ENCODE peak calls at places on chromosomes 4 and X, in eight cellular contexts. One of them, this sample, is unnamed.

GRCh38 chr4:105387466-105387865 is 86.4 kb downstream of the PPA2 start:
- DNase-seq in activated naive CD8-positive, alpha-beta T cell treated with anti-CD3 and anti-CD28 coated beads, Interleukin-2, amount 50 U/mL, for 24 hours: no peak
- DNase-seq in ecto neural progenitor cell: no peak
- DNase-seq in AG04449: no peak
- DNase-seq in lower lobe of right lung: no peak
- DNase-seq in thyroid gland: no peak
- DNase-seq in activated T-cell treated with anti-CD3 and anti-CD28 coated beads for 48 hours: no peak
- DNase-seq in AG08396: no peak
- DNase-seq in this sample: no peak

GRCh38 chr4:151021637-151022334 is 6.7 kb upstream of the LRBA start:
- DNase-seq in activated naive CD8-positive, alpha-beta T cell treated with anti-CD3 and anti-CD28 coated beads, Interleukin-2, amount 50 U/mL, for 24 hours: no peak
- DNase-seq in ecto neural progenitor cell: peak
- DNase-seq in AG04449: no peak
- DNase-seq in lower lobe of right lung: no peak
- DNase-seq in thyroid gland: no peak
- DNase-seq in activated T-cell treated with anti-CD3 and anti-CD28 coated beads for 48 hours: no peak
- DNase-seq in AG08396: no peak
- DNase-seq in this sample: no peak

GRCh38 chr4:177405508-177405907 is 36.7 kb downstream of the AGA start:
- DNase-seq in activated naive CD8-positive, alpha-beta T cell treated with anti-CD3 and anti-CD28 coated beads, Interleukin-2, amount 50 U/mL, for 24 hours: no peak
- DNase-seq in ecto neural progenitor cell: no peak
- DNase-seq in AG04449: no peak
- DNase-seq in lower lobe of right lung: no peak
- DNase-seq in thyroid gland: no peak
- DNase-seq in activated T-cell treated with anti-CD3 and anti-CD28 coated beads for 48 hours: no peak
- DNase-seq in AG08396: no peak
- DNase-seq in this sample: no peak

GRCh38 chrX:48940404-48940955 is 16.9 kb downstream of the OTUD5 start:
- DNase-seq in activated naive CD8-positive, alpha-beta T cell treated with anti-CD3 and anti-CD28 coated beads, Interleukin-2, amount 50 U/mL, for 24 hours: no peak
- DNase-seq in ecto neural progenitor cell: no peak
- DNase-seq in AG04449: no peak
- DNase-seq in lower lobe of right lung: no peak
- DNase-seq in thyroid gland: no peak
- DNase-seq in activated T-cell treated with anti-CD3 and anti-CD28 coated beads for 48 hours: no peak
- DNase-seq in AG08396: no peak
- DNase-seq in this sample: no peak

GRCh38 chrX:21723097-21723496 is 34.8 kb downstream of the SMPX start:
- DNase-seq in activated naive CD8-positive, alpha-beta T cell treated with anti-CD3 and anti-CD28 coated beads, Interleukin-2, amount 50 U/mL, for 24 hours: peak
- DNase-seq in ecto neural progenitor cell: no peak
- DNase-seq in AG04449: no peak
- DNase-seq in lower lobe of right lung: no peak
- DNase-seq in thyroid gland: peak
- DNase-seq in activated T-cell treated with anti-CD3 and anti-CD28 coated beads for 48 hours: no peak
- DNase-seq in AG08396: peak
- DNase-seq in this sample: no peak

GRCh38 chrX:72130762-72131231 is 918 bp downstream of the RTL5 start:
- DNase-seq in activated naive CD8-positive, alpha-beta T cell treated with anti-CD3 and anti-CD28 coated beads, Interleukin-2, amount 50 U/mL, for 24 hours: no peak
- DNase-seq in ecto neural progenitor cell: no peak
- DNase-seq in AG04449: no peak
- DNase-seq in lower lobe of right lung: no peak
- DNase-seq in thyroid gland: peak
- DNase-seq in activated T-cell treated with anti-CD3 and anti-CD28 coated beads for 48 hours: no peak
- DNase-seq in AG08396: no peak
- DNase-seq in this sample: no peak

GRCh38 chr4:110970642-110971041 is 347.8 kb upstream of the PITX2 start:
- DNase-seq in activated naive CD8-positive, alpha-beta T cell treated with anti-CD3 and anti-CD28 coated beads, Interleukin-2, amount 50 U/mL, for 24 hours: peak
- DNase-seq in ecto neural progenitor cell: peak
- DNase-seq in AG04449: no peak
- DNase-seq in lower lobe of right lung: no peak
- DNase-seq in thyroid gland: no peak
- DNase-seq in activated T-cell treated with anti-CD3 and anti-CD28 coated beads for 48 hours: no peak
- DNase-seq in AG08396: peak
- DNase-seq in this sample: no peak

GRCh38 chr4:184598753-184599491 is 50.3 kb downstream of the CASP3 start:
- DNase-seq in activated naive CD8-positive, alpha-beta T cell treated with anti-CD3 and anti-CD28 coated beads, Interleukin-2, amount 50 U/mL, for 24 hours: no peak
- DNase-seq in ecto neural progenitor cell: no peak
- DNase-seq in AG04449: no peak
- DNase-seq in lower lobe of right lung: no peak
- DNase-seq in thyroid gland: no peak
- DNase-seq in activated T-cell treated with anti-CD3 and anti-CD28 coated beads for 48 hours: no peak
- DNase-seq in AG08396: no peak
- DNase-seq in this sample: no peak

GRCh38 chrX:129655547-129656248 is 942 bp upstream of the APLN start:
- DNase-seq in activated naive CD8-positive, alpha-beta T cell treated with anti-CD3 and anti-CD28 coated beads, Interleukin-2, amount 50 U/mL, for 24 hours: no peak
- DNase-seq in ecto neural progenitor cell: peak
- DNase-seq in AG04449: no peak
- DNase-seq in lower lobe of right lung: no peak
- DNase-seq in thyroid gland: no peak
- DNase-seq in activated T-cell treated with anti-CD3 and anti-CD28 coated beads for 48 hours: no peak
- DNase-seq in AG08396: no peak
- DNase-seq in this sample: no peak

GRCh38 chr4:22480928-22481327 is 34.9 kb downstream of the ADGRA3 start:
- DNase-seq in activated naive CD8-positive, alpha-beta T cell treated with anti-CD3 and anti-CD28 coated beads, Interleukin-2, amount 50 U/mL, for 24 hours: no peak
- DNase-seq in ecto neural progenitor cell: no peak
- DNase-seq in AG04449: no peak
- DNase-seq in lower lobe of right lung: no peak
- DNase-seq in thyroid gland: no peak
- DNase-seq in activated T-cell treated with anti-CD3 and anti-CD28 coated beads for 48 hours: no peak
- DNase-seq in AG08396: no peak
- DNase-seq in this sample: no peak

GRCh38 chr4:30386266-30386895 is 333.8 kb upstream of the PCDH7 start:
- DNase-seq in activated naive CD8-positive, alpha-beta T cell treated with anti-CD3 and anti-CD28 coated beads, Interleukin-2, amount 50 U/mL, for 24 hours: no peak
- DNase-seq in ecto neural progenitor cell: no peak
- DNase-seq in AG04449: no peak
- DNase-seq in lower lobe of right lung: no peak
- DNase-seq in thyroid gland: no peak
- DNase-seq in activated T-cell treated with anti-CD3 and anti-CD28 coated beads for 48 hours: no peak
- DNase-seq in AG08396: no peak
- DNase-seq in this sample: no peak

GRCh38 chrX:70434352-70434866 is 10.2 kb upstream of the DLG3 start:
- DNase-seq in activated naive CD8-positive, alpha-beta T cell treated with anti-CD3 and anti-CD28 coated beads, Interleukin-2, amount 50 U/mL, for 24 hours: peak
- DNase-seq in ecto neural progenitor cell: peak
- DNase-seq in AG04449: no peak
- DNase-seq in lower lobe of right lung: peak
- DNase-seq in thyroid gland: peak
- DNase-seq in activated T-cell treated with anti-CD3 and anti-CD28 coated beads for 48 hours: peak
- DNase-seq in AG08396: peak
- DNase-seq in this sample: peak

GRCh38 chr4:14280567-14280966 is 653.0 kb upstream of the BOD1L1 start:
- DNase-seq in activated naive CD8-positive, alpha-beta T cell treated with anti-CD3 and anti-CD28 coated beads, Interleukin-2, amount 50 U/mL, for 24 hours: no peak
- DNase-seq in ecto neural progenitor cell: no peak
- DNase-seq in AG04449: no peak
- DNase-seq in lower lobe of right lung: no peak
- DNase-seq in thyroid gland: no peak
- DNase-seq in activated T-cell treated with anti-CD3 and anti-CD28 coated beads for 48 hours: no peak
- DNase-seq in AG08396: no peak
- DNase-seq in this sample: no peak

GRCh38 chrX:113274345-113274744 is 433.7 kb upstream of the AMOT start:
- DNase-seq in activated naive CD8-positive, alpha-beta T cell treated with anti-CD3 and anti-CD28 coated beads, Interleukin-2, amount 50 U/mL, for 24 hours: no peak
- DNase-seq in ecto neural progenitor cell: no peak
- DNase-seq in AG04449: no peak
- DNase-seq in lower lobe of right lung: no peak
- DNase-seq in thyroid gland: no peak
- DNase-seq in activated T-cell treated with anti-CD3 and anti-CD28 coated beads for 48 hours: no peak
- DNase-seq in AG08396: no peak
- DNase-seq in this sample: no peak

GRCh38 chrX:69062493-69062892 is 102.8 kb downstream of the PJA1 start:
- DNase-seq in activated naive CD8-positive, alpha-beta T cell treated with anti-CD3 and anti-CD28 coated beads, Interleukin-2, amount 50 U/mL, for 24 hours: no peak
- DNase-seq in ecto neural progenitor cell: peak
- DNase-seq in AG04449: no peak
- DNase-seq in lower lobe of right lung: no peak
- DNase-seq in thyroid gland: no peak
- DNase-seq in activated T-cell treated with anti-CD3 and anti-CD28 coated beads for 48 hours: no peak
- DNase-seq in AG08396: no peak
- DNase-seq in this sample: no peak

GRCh38 chr4:129804458-129804981 is 708.6 kb downstream of the C4orf33 start:
- DNase-seq in activated naive CD8-positive, alpha-beta T cell treated with anti-CD3 and anti-CD28 coated beads, Interleukin-2, amount 50 U/mL, for 24 hours: no peak
- DNase-seq in ecto neural progenitor cell: no peak
- DNase-seq in AG04449: no peak
- DNase-seq in lower lobe of right lung: no peak
- DNase-seq in thyroid gland: no peak
- DNase-seq in activated T-cell treated with anti-CD3 and anti-CD28 coated beads for 48 hours: no peak
- DNase-seq in AG08396: no peak
- DNase-seq in this sample: no peak

GRCh38 chr4:167775374-167775773 is 317.0 kb upstream of the ANXA10 start:
- DNase-seq in activated naive CD8-positive, alpha-beta T cell treated with anti-CD3 and anti-CD28 coated beads, Interleukin-2, amount 50 U/mL, for 24 hours: no peak
- DNase-seq in ecto neural progenitor cell: no peak
- DNase-seq in AG04449: no peak
- DNase-seq in lower lobe of right lung: no peak
- DNase-seq in thyroid gland: no peak
- DNase-seq in activated T-cell treated with anti-CD3 and anti-CD28 coated beads for 48 hours: no peak
- DNase-seq in AG08396: no peak
- DNase-seq in this sample: no peak

GRCh38 chr4:37591349-37591748 is 94.8 kb downstream of the RELL1 start:
- DNase-seq in activated naive CD8-positive, alpha-beta T cell treated with anti-CD3 and anti-CD28 coated beads, Interleukin-2, amount 50 U/mL, for 24 hours: no peak
- DNase-seq in ecto neural progenitor cell: no peak
- DNase-seq in AG04449: no peak
- DNase-seq in lower lobe of right lung: no peak
- DNase-seq in thyroid gland: no peak
- DNase-seq in activated T-cell treated with anti-CD3 and anti-CD28 coated beads for 48 hours: no peak
- DNase-seq in AG08396: no peak
- DNase-seq in this sample: no peak

GRCh38 chr4:52983563-52984303 is 121.6 kb downstream of the RASL11B start:
- DNase-seq in activated naive CD8-positive, alpha-beta T cell treated with anti-CD3 and anti-CD28 coated beads, Interleukin-2, amount 50 U/mL, for 24 hours: no peak
- DNase-seq in ecto neural progenitor cell: no peak
- DNase-seq in AG04449: no peak
- DNase-seq in lower lobe of right lung: no peak
- DNase-seq in thyroid gland: no peak
- DNase-seq in activated T-cell treated with anti-CD3 and anti-CD28 coated beads for 48 hours: no peak
- DNase-seq in AG08396: peak
- DNase-seq in this sample: no peak

GRCh38 chrX:39935414-39936064 is 162.2 kb downstream of the BCOR start:
- DNase-seq in activated naive CD8-positive, alpha-beta T cell treated with anti-CD3 and anti-CD28 coated beads, Interleukin-2, amount 50 U/mL, for 24 hours: no peak
- DNase-seq in ecto neural progenitor cell: no peak
- DNase-seq in AG04449: no peak
- DNase-seq in lower lobe of right lung: no peak
- DNase-seq in thyroid gland: peak
- DNase-seq in activated T-cell treated with anti-CD3 and anti-CD28 coated beads for 48 hours: no peak
- DNase-seq in AG08396: no peak
- DNase-seq in this sample: no peak

GRCh38 chr4:85700362-85700761 is 225.4 kb downstream of the ARHGAP24 start:
- DNase-seq in activated naive CD8-positive, alpha-beta T cell treated with anti-CD3 and anti-CD28 coated beads, Interleukin-2, amount 50 U/mL, for 24 hours: no peak
- DNase-seq in ecto neural progenitor cell: no peak
- DNase-seq in AG04449: no peak
- DNase-seq in lower lobe of right lung: no peak
- DNase-seq in thyroid gland: no peak
- DNase-seq in activated T-cell treated with anti-CD3 and anti-CD28 coated beads for 48 hours: no peak
- DNase-seq in AG08396: no peak
- DNase-seq in this sample: no peak

GRCh38 chr4:124515591-124515990 is 196.9 kb downstream of the ANKRD50 start:
- DNase-seq in activated naive CD8-positive, alpha-beta T cell treated with anti-CD3 and anti-CD28 coated beads, Interleukin-2, amount 50 U/mL, for 24 hours: no peak
- DNase-seq in ecto neural progenitor cell: no peak
- DNase-seq in AG04449: no peak
- DNase-seq in lower lobe of right lung: no peak
- DNase-seq in thyroid gland: no peak
- DNase-seq in activated T-cell treated with anti-CD3 and anti-CD28 coated beads for 48 hours: no peak
- DNase-seq in AG08396: no peak
- DNase-seq in this sample: no peak

GRCh38 chr4:102687373-102687981 is 73.3 kb downstream of the MANBA start:
- DNase-seq in activated naive CD8-positive, alpha-beta T cell treated with anti-CD3 and anti-CD28 coated beads, Interleukin-2, amount 50 U/mL, for 24 hours: no peak
- DNase-seq in ecto neural progenitor cell: no peak
- DNase-seq in AG04449: no peak
- DNase-seq in lower lobe of right lung: no peak
- DNase-seq in thyroid gland: no peak
- DNase-seq in activated T-cell treated with anti-CD3 and anti-CD28 coated beads for 48 hours: no peak
- DNase-seq in AG08396: no peak
- DNase-seq in this sample: no peak

GRCh38 chr4:125387770-125388169 is 73.0 kb downstream of the FAT4 start:
- DNase-seq in activated naive CD8-positive, alpha-beta T cell treated with anti-CD3 and anti-CD28 coated beads, Interleukin-2, amount 50 U/mL, for 24 hours: no peak
- DNase-seq in ecto neural progenitor cell: no peak
- DNase-seq in AG04449: no peak
- DNase-seq in lower lobe of right lung: no peak
- DNase-seq in thyroid gland: no peak
- DNase-seq in activated T-cell treated with anti-CD3 and anti-CD28 coated beads for 48 hours: no peak
- DNase-seq in AG08396: no peak
- DNase-seq in this sample: no peak

GRCh38 chr4:139403457-139403856 is 50.5 kb upstream of the RAB33B start:
- DNase-seq in activated naive CD8-positive, alpha-beta T cell treated with anti-CD3 and anti-CD28 coated beads, Interleukin-2, amount 50 U/mL, for 24 hours: no peak
- DNase-seq in ecto neural progenitor cell: no peak
- DNase-seq in AG04449: no peak
- DNase-seq in lower lobe of right lung: no peak
- DNase-seq in thyroid gland: no peak
- DNase-seq in activated T-cell treated with anti-CD3 and anti-CD28 coated beads for 48 hours: no peak
- DNase-seq in AG08396: no peak
- DNase-seq in this sample: no peak

GRCh38 chr4:67549123-67549522 is 3.8 kb upstream of the CENPC start:
- DNase-seq in activated naive CD8-positive, alpha-beta T cell treated with anti-CD3 and anti-CD28 coated beads, Interleukin-2, amount 50 U/mL, for 24 hours: no peak
- DNase-seq in ecto neural progenitor cell: no peak
- DNase-seq in AG04449: no peak
- DNase-seq in lower lobe of right lung: no peak
- DNase-seq in thyroid gland: no peak
- DNase-seq in activated T-cell treated with anti-CD3 and anti-CD28 coated beads for 48 hours: no peak
- DNase-seq in AG08396: no peak
- DNase-seq in this sample: no peak

GRCh38 chrX:101257448-101258259 is 33.5 kb downstream of the TAF7L start:
- DNase-seq in activated naive CD8-positive, alpha-beta T cell treated with anti-CD3 and anti-CD28 coated beads, Interleukin-2, amount 50 U/mL, for 24 hours: no peak
- DNase-seq in ecto neural progenitor cell: no peak
- DNase-seq in AG04449: no peak
- DNase-seq in lower lobe of right lung: no peak
- DNase-seq in thyroid gland: no peak
- DNase-seq in activated T-cell treated with anti-CD3 and anti-CD28 coated beads for 48 hours: no peak
- DNase-seq in AG08396: peak
- DNase-seq in this sample: no peak

GRCh38 chrX:16592194-16592770 is 57.7 kb upstream of the S100G start:
- DNase-seq in activated naive CD8-positive, alpha-beta T cell treated with anti-CD3 and anti-CD28 coated beads, Interleukin-2, amount 50 U/mL, for 24 hours: no peak
- DNase-seq in ecto neural progenitor cell: no peak
- DNase-seq in AG04449: no peak
- DNase-seq in lower lobe of right lung: no peak
- DNase-seq in thyroid gland: no peak
- DNase-seq in activated T-cell treated with anti-CD3 and anti-CD28 coated beads for 48 hours: no peak
- DNase-seq in AG08396: no peak
- DNase-seq in this sample: no peak

GRCh38 chr4:1771555-1772305 is 21.4 kb upstream of the FGFR3 start:
- DNase-seq in activated naive CD8-positive, alpha-beta T cell treated with anti-CD3 and anti-CD28 coated beads, Interleukin-2, amount 50 U/mL, for 24 hours: peak
- DNase-seq in ecto neural progenitor cell: no peak
- DNase-seq in AG04449: no peak
- DNase-seq in lower lobe of right lung: no peak
- DNase-seq in thyroid gland: no peak
- DNase-seq in activated T-cell treated with anti-CD3 and anti-CD28 coated beads for 48 hours: no peak
- DNase-seq in AG08396: no peak
- DNase-seq in this sample: no peak

GRCh38 chr4:94650690-94651089 is 107.1 kb upstream of the BMPR1B start:
- DNase-seq in activated naive CD8-positive, alpha-beta T cell treated with anti-CD3 and anti-CD28 coated beads, Interleukin-2, amount 50 U/mL, for 24 hours: no peak
- DNase-seq in ecto neural progenitor cell: no peak
- DNase-seq in AG04449: no peak
- DNase-seq in lower lobe of right lung: no peak
- DNase-seq in thyroid gland: no peak
- DNase-seq in activated T-cell treated with anti-CD3 and anti-CD28 coated beads for 48 hours: no peak
- DNase-seq in AG08396: no peak
- DNase-seq in this sample: no peak

GRCh38 chr4:10093801-10094552 is 22.6 kb downstream of the WDR1 start:
- DNase-seq in activated naive CD8-positive, alpha-beta T cell treated with anti-CD3 and anti-CD28 coated beads, Interleukin-2, amount 50 U/mL, for 24 hours: peak
- DNase-seq in ecto neural progenitor cell: no peak
- DNase-seq in AG04449: peak
- DNase-seq in lower lobe of right lung: peak
- DNase-seq in thyroid gland: peak
- DNase-seq in activated T-cell treated with anti-CD3 and anti-CD28 coated beads for 48 hours: no peak
- DNase-seq in AG08396: peak
- DNase-seq in this sample: no peak